ENCODE peak calls at places on chromosomes 12 and 14, in five cellular contexts. Y is neuronal stem cell, T is pulmonary artery endothelial cell, B is neural crest cell, G is GM13977. A is an unnamed sample.

GRCh38 chr14:51607677-51608076 is 44.0 kb upstream of the FRMD6 start:
- DNase-seq in Y (no peak), T (no peak), B (no peak), G (no peak), A (no peak)

GRCh38 chr12:55972045-55972843 is 1.6 kb upstream of the RAB5B start:
- DNase-seq in Y (no peak), T (no peak), B (no peak), G (no peak), A (no peak)

GRCh38 chr12:51846911-51847829 is 1.3 kb downstream of the FIGNL2 start:
- DNase-seq in Y (peak; percentile 80), T (no peak), B (peak; percentile 59), G (peak; percentile 72), A (peak; percentile 69)

GRCh38 chr14:35927727-35928126 is 101.6 kb downstream of the BRMS1L start:
- DNase-seq in Y (no peak), T (no peak), B (no peak), G (no peak), A (no peak)

GRCh38 chr14:104011824-104012517 is 69.6 kb upstream of the RD3L start:
- DNase-seq in Y (no peak), T (no peak), B (no peak), G (no peak), A (no peak)

GRCh38 chr12:128961957-128962356 is 108.7 kb downstream of the GLT1D1 start:
- DNase-seq in Y (no peak), T (no peak), B (no peak), G (no peak), A (no peak)

GRCh38 chr14:69045857-69046351 is 66.8 kb upstream of the ACTN1 start:
- DNase-seq in Y (no peak), T (no peak), B (no peak), G (no peak), A (peak; percentile 54)

GRCh38 chr12:82708056-82708455 is 21.4 kb downstream of the TMTC2 start:
- DNase-seq in Y (no peak), T (no peak), B (no peak), G (no peak), A (no peak)